ENCODE peak calls at places on chromosomes 2 and 18, in six cellular contexts. J is IMR-90, E is neuronal stem cell, G is H9, B is trophoblast cell, N is mesenchymal stem cell. S is an unnamed sample.

GRCh38 chr2:85840091-85840490 is 48.7 kb downstream of the ST3GAL5 start:
- DNase-seq in G (no peak), B (no peak), N (no peak), E (no peak), J (no peak), S (no peak)

GRCh38 chr2:119324748-119325270 is 41.8 kb downstream of the C2orf76 start:
- DNase-seq in G (no peak), N (no peak), J (no peak), E (no peak), B (no peak), S (no peak)

GRCh38 chr2:33380001-33380609 is 96.3 kb upstream of the RASGRP3 start:
- DNase-seq in E (no peak), B (no peak), N (no peak), J (no peak), G (no peak), S (no peak)

GRCh38 chr2:43826305-43827250 is 12.1 kb downstream of the ABCG5 start:
- DNase-seq in G (no peak), N (no peak), E (no peak), J (no peak), B (no peak), S (no peak)

GRCh38 chr18:76446746-76447267 is 48.2 kb downstream of the ZNF516 start:
- DNase-seq in G (no peak), E (no peak), N (no peak), B (no peak), J (no peak), S (no peak)

GRCh38 chr18:23626451-23627279 is 36.0 kb downstream of the ANKRD29 start:
- DNase-seq in G (no peak), B (no peak), E (no peak), N (no peak), J (peak), S (no peak)

GRCh38 chr18:62702259-62702658 is 13.1 kb upstream of the PHLPP1 start:
- DNase-seq in G (no peak), N (no peak), E (no peak), B (no peak), J (no peak), S (no peak)

GRCh38 chr2:55111570-55112228 is 61.4 kb upstream of the RTN4 start:
- DNase-seq in E (no peak), J (peak), B (peak), G (peak), N (peak), S (no peak)

GRCh38 chr2:49973917-49974368 is 819.6 kb upstream of the FSHR start:
- DNase-seq in N (peak), G (peak), J (no peak), B (no peak), E (peak), S (peak)

GRCh38 chr2:238493880-238494572 is 67.3 kb downstream of the ASB1 start:
- DNase-seq in E (no peak), B (no peak), J (no peak), G (peak), N (no peak), S (peak)

GRCh38 chr2:45904931-45905642 is 253.6 kb downstream of the PRKCE start:
- DNase-seq in J (no peak), N (no peak), B (no peak), G (no peak), E (no peak), S (no peak)

GRCh38 chr2:206212673-206213513 is 53.2 kb downstream of the EEF1B2 start:
- DNase-seq in N (peak), E (no peak), B (peak), G (no peak), J (peak), S (no peak)

GRCh38 chr2:158936978-158937377 is 31.5 kb upstream of the TANC1 start:
- DNase-seq in E (no peak), B (no peak), N (peak), G (no peak), J (peak), S (no peak)

GRCh38 chr2:157473585-157473984 is 29.7 kb upstream of the CYTIP start:
- DNase-seq in B (no peak), G (no peak), E (no peak), J (no peak), N (no peak), S (no peak)

GRCh38 chr2:1546901-1547300 is 133.6 kb downstream of the TPO start:
- DNase-seq in B (no peak), N (no peak), G (no peak), J (no peak), E (no peak), S (no peak)

GRCh38 chr2:152445791-152446201 is 110.8 kb downstream of the FMNL2 start:
- DNase-seq in J (peak), N (peak), B (peak), E (no peak), G (no peak), S (no peak)

GRCh38 chr2:15832310-15832709 is 108.0 kb upstream of the MYCN start:
- DNase-seq in J (no peak), E (no peak), B (no peak), N (no peak), G (no peak), S (no peak)

GRCh38 chr18:37577051-37577611 is 11.5 kb upstream of the CELF4 start:
- DNase-seq in N (no peak), J (no peak), G (peak), B (no peak), E (no peak), S (peak)

GRCh38 chr2:85924522-85924921 is 35.7 kb upstream of the ST3GAL5 start:
- DNase-seq in E (no peak), J (peak), G (no peak), N (peak), B (no peak), S (no peak)

GRCh38 chr2:221817052-221817451 is 244.9 kb upstream of the EPHA4 start:
- DNase-seq in B (peak), E (no peak), J (no peak), N (peak), G (no peak), S (no peak)

GRCh38 chr2:240229005-240229404 is 88.5 kb upstream of the OTOS start:
- DNase-seq in B (no peak), E (no peak), J (no peak), G (no peak), N (no peak), S (no peak)

GRCh38 chr2:198499539-198499938 is 695.1 kb downstream of the PLCL1 start:
- DNase-seq in G (no peak), N (no peak), E (no peak), B (peak), J (peak), S (no peak)

GRCh38 chr18:76823574-76823973 is 1.2 kb downstream of the ZNF236 start:
- DNase-seq in N (peak), B (no peak), J (peak), E (peak), G (peak), S (peak)

GRCh38 chr2:231170058-231170457 is 28.4 kb upstream of the ARMC9 start:
- DNase-seq in E (no peak), B (no peak), J (peak), N (no peak), G (no peak), S (no peak)

GRCh38 chr2:131032393-131032836 is 60.8 kb downstream of the FAM168B start:
- DNase-seq in B (no peak), N (no peak), J (no peak), G (no peak), E (no peak), S (no peak)

GRCh38 chr18:54323561-54323960 is 34.1 kb downstream of the STARD6 start:
- DNase-seq in B (peak), J (no peak), N (no peak), E (no peak), G (no peak), S (no peak)

GRCh38 chr2:42829556-42830510 is 37.5 kb upstream of the HAAO start:
- DNase-seq in E (no peak), B (no peak), G (no peak), N (no peak), J (no peak), S (peak)

GRCh38 chr2:1995987-1996386 is 251.7 kb upstream of the PXDN start:
- DNase-seq in B (no peak), J (no peak), E (no peak), N (no peak), G (no peak), S (no peak)

GRCh38 chr2:32745191-32745590 is 117.3 kb downstream of the TTC27 start:
- DNase-seq in B (no peak), E (no peak), G (no peak), J (peak), N (peak), S (no peak)

GRCh38 chr18:50707841-50708240 is 112.0 kb downstream of the MRO start:
- DNase-seq in G (no peak), N (no peak), E (no peak), B (no peak), J (peak), S (no peak)

GRCh38 chr2:7324706-7325105 is 407.5 kb downstream of the RNF144A start:
- DNase-seq in G (peak), N (no peak), B (no peak), E (no peak), J (no peak), S (peak)

GRCh38 chr2:52558265-52558664 is 1209.3 kb upstream of the CHAC2 start:
- DNase-seq in J (no peak), G (no peak), E (peak), B (no peak), N (no peak), S (peak)

GRCh38 chr2:37802106-37802791 is 122.8 kb upstream of the RMDN2 start:
- DNase-seq in B (peak), N (no peak), J (peak), G (no peak), E (no peak), S (no peak)

GRCh38 chr2:143841935-143842334 is 678.0 kb downstream of the ZEB2 start:
- DNase-seq in N (peak), G (no peak), B (no peak), J (peak), E (no peak), S (no peak)

GRCh38 chr2:13919981-13920382 is 712.5 kb upstream of the LRATD1 start:
- DNase-seq in B (no peak), J (no peak), N (no peak), E (no peak), G (no peak), S (no peak)

GRCh38 chr2:4354678-4355077 is 651.3 kb downstream of the DCDC2C start:
- DNase-seq in E (no peak), B (peak), J (no peak), G (peak), N (no peak), S (peak)

GRCh38 chr2:70672990-70673647 is 94.9 kb downstream of the ADD2 start:
- DNase-seq in G (peak), J (no peak), E (no peak), N (no peak), B (no peak), S (no peak)

GRCh38 chr2:110832740-110833139 is 100.4 kb downstream of the ACOXL start:
- DNase-seq in N (no peak), E (no peak), J (no peak), B (peak), G (no peak), S (no peak)

GRCh38 chr2:240349133-240350005 is 86.1 kb upstream of the GPC1 start:
- DNase-seq in J (no peak), B (no peak), N (no peak), G (no peak), E (no peak), S (no peak)

DNA sequence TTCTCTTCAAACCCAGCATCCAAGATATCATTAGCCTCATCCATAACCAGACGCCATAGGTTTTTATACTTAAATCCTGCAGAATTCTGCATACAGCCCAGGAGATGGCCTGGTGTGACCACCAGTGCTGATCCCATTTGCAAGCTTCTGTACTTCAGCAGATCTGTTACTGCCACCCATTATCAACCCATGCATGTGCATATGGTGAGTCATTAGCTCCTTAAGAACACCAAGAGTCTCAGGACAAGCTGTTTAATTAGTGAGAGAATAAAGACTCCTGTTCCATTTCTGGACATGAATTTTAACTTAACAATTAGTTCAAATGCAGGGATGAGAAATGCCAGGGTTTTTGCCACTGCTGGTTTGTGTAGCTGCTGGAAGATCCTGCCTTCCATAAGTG is 110.7 kb upstream of the TANK start:
- DNase-seq in N (peak), G (no peak), J (no peak), E (no peak), B (no peak), S (no peak)
- H4K91ac ChIP-seq in N (no peak), G (no peak), J (no peak), E (no peak), B (no peak), S (no peak)

DNA sequence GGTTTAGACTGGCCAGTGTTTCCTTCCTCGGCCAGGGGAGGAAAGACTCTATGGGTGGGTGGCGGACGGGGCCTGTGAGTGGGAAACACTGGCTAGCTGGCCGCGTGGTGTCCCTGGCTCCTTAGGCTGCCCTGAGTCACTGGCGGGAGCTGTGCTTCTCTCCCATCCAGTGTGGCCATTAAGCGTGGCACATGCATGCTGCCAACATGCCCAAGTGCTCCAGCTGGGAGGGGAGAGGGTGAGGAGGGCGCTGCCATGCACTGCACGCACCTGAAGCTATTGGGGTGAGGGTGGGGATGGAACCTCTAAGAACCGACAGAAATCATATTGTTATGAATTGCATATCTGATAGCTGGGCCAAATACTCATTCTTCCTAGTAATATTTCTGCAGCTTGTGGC is 270.8 kb downstream of the CALCRL start:
- DNase-seq in E (no peak), G (no peak), N (no peak), B (no peak), J (no peak), S (no peak)
- H4K91ac ChIP-seq in E (no peak), G (no peak), N (no peak), B (no peak), J (no peak), S (no peak)

GRCh38 chr2:100029460-100029859 is 112.9 kb downstream of the AFF3 start:
- DNase-seq in G (no peak), B (no peak), E (no peak), J (no peak), N (no peak), S (no peak)
- H4K91ac ChIP-seq in G (no peak), B (no peak), E (no peak), J (no peak), N (no peak), S (no peak)

GRCh38 chr2:20190170-20190569 is 34.8 kb downstream of the SDC1 start:
- DNase-seq in B (no peak), G (no peak), E (no peak), J (no peak), N (no peak), S (no peak)
- H4K91ac ChIP-seq in B (no peak), G (no peak), E (no peak), J (no peak), N (peak), S (no peak)

GRCh38 chr2:66580343-66580954 is 145.5 kb downstream of the MEIS1 start:
- DNase-seq in G (no peak), J (no peak), B (no peak), N (no peak), E (no peak), S (no peak)
- H4K91ac ChIP-seq in G (no peak), J (peak), B (no peak), N (no peak), E (no peak), S (no peak)

DNA sequence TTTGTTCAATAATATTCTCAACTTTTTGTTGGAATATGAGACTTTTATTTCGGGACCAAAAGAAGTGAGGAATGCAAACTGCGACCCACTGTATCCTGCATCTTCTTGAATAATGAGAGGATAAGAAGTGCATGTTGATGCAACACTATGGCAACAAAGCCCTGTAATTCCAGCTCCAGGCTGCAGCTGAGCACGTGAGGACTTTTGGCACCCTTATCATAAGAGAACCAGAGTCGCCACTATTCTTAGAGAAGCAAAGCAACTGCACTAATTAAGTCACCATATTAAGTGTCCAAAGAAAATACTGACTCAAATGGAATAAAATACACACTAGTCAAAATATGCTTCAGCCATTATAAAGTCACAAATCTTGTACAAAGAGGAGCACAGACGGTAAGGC is 65.8 kb downstream of the FAM210A start:
- DNase-seq in N (no peak), G (no peak), E (no peak), J (no peak), B (no peak), S (no peak)
- H4K91ac ChIP-seq in N (no peak), G (no peak), E (no peak), J (no peak), B (no peak), S (no peak)

DNA sequence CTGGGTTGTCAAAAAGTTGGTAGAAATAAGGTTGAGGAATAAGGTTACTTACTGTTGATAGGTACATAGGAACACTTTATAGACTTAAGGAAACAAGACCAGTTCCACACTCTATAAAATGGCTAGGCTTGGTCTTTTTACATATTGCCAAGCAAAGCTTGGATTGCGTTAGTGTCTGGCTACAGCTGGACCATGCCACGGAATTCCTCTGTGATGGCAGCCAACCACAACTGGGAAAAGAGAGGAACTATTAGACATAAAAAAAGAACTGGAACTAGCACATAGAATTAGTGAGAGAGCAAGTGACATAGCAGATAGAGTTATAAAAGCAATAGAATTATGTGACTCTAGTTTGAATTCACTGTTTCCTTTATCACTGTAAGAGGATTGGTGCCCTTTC is 17.7 kb upstream of the DPP10 start:
- DNase-seq in N (no peak), E (no peak), B (no peak), G (no peak), J (no peak), S (no peak)
- H4K91ac ChIP-seq in N (no peak), E (no peak), B (no peak), G (no peak), J (no peak), S (no peak)

GRCh38 chr2:180732337-180732736 is 248.1 kb upstream of the UBE2E3 start:
- DNase-seq in J (no peak), B (no peak), G (no peak), N (no peak), E (no peak), S (no peak)

GRCh38 chr2:180733330-180733729 is 247.1 kb upstream of the UBE2E3 start:
- DNase-seq in J (no peak), E (no peak), B (no peak), N (no peak), G (no peak), S (no peak)

GRCh38 chr2:180723712-180724111 is 256.7 kb upstream of the UBE2E3 start:
- DNase-seq in G (no peak), J (no peak), E (no peak), N (no peak), B (no peak), S (no peak)

GRCh38 chr2:180730976-180731375 is 249.4 kb upstream of the UBE2E3 start:
- DNase-seq in G (no peak), J (peak), B (no peak), N (no peak), E (no peak), S (no peak)

DNA sequence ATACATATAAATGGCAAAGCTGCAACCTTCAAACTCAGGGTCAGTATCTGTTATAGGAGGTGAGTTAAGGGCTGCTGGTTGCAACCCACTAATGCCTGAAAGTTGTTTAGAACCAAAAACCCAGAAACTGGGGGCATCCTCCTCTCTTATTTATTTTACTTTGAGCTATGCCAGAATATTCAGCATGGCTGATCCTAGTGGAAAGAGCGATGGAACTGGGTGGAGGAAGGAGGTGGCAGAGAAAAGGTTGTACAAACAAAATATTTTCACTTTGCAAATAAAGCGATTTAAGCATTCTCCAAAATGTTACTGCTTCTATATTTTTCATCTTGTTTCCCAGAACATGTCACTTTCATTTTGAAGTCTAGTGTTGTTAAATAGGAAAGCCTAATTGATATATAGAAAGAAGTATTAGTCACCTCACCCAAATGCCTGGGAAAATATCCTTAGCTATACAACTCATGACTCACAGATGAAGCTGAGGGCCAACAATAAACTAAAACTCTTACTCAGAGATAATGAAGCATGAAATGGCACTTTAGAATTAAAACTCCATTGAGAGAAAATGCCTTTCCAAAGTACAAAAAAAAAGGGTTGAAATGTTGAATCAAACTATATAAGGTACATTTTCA is 251.4 kb upstream of the UBE2E3 start:
- DNase-seq in B (no peak), N (peak), J (peak), G (no peak), E (no peak), S (no peak)
- H4K91ac ChIP-seq in B (no peak), N (no peak), J (peak), G (no peak), E (no peak), S (no peak)